ENCODE peak calls at places on chromosomes 3 and 15, in eight cellular contexts. X is SHP77; A is GM04504; J is stromal cell of bone marrow; L is esophagus squamous epithelium; H is GM20000; D is NCI-H1436 treated with DMSO at 0.1 percent for 48 hours; I is stimulated activated CD4-positive, alpha-beta T cell treated with anti-CD3 and anti-CD28 coated beads, Interleukin-4, amount 100 ng/mL, for 24 hours. T is an unnamed sample.

GRCh38 chr3:51673802-51674654 is 3.0 kb downstream of the TEX264 start:
- DNase-seq in X (no peak), A (no peak), J (no peak), L (no peak), H (no peak), D (no peak), I (no peak), T (no peak)

GRCh38 chr3:129892486-129892856 is 1.0 kb downstream of the TMCC1 start:
- DNase-seq in X (peak; percentile 9), A (no peak), J (no peak), L (no peak), H (no peak), D (no peak), I (peak; percentile 14), T (no peak)

GRCh38 chr15:41125950-41126642 is 10.0 kb upstream of the INO80 start:
- DNase-seq in X (no peak), A (no peak), J (no peak), L (no peak), H (no peak), D (no peak), I (no peak), T (no peak)

GRCh38 chr3:53554559-53555511 is 60.4 kb downstream of the CACNA1D start:
- DNase-seq in X (no peak), A (no peak), J (no peak), L (no peak), H (peak; percentile 56), D (no peak), I (peak; percentile 25), T (no peak)

GRCh38 chr15:28107111-28107893 is 8.2 kb upstream of the OCA2 start:
- DNase-seq in X (no peak), A (no peak), J (no peak), L (no peak), H (peak; percentile 58), D (no peak), I (no peak), T (no peak)

GRCh38 chr3:120202363-120202762 is 82.7 kb downstream of the GPR156 start:
- DNase-seq in X (no peak), A (no peak), J (no peak), L (no peak), H (no peak), D (no peak), I (no peak), T (no peak)

GRCh38 chr3:197322149-197322548 is 23.7 kb upstream of the DLG1 start:
- DNase-seq in X (no peak), A (no peak), J (no peak), L (no peak), H (no peak), D (no peak), I (no peak), T (no peak)

GRCh38 chr3:183692436-183692835 is 5.2 kb upstream of the YEATS2 start:
- DNase-seq in X (no peak), A (no peak), J (no peak), L (no peak), H (no peak), D (no peak), I (no peak), T (no peak)

GRCh38 chr3:98027084-98027445 is 8.1 kb downstream of the GABRR3 start:
- DNase-seq in X (peak; percentile 33), A (no peak), J (no peak), L (no peak), H (no peak), D (no peak), I (no peak), T (no peak)

GRCh38 chr3:13148561-13149330 is 75.5 kb upstream of the IQSEC1 start:
- DNase-seq in X (no peak), A (no peak), J (no peak), L (no peak), H (no peak), D (no peak), I (no peak), T (no peak)

GRCh38 chr3:37852097-37852496 is 9.6 kb upstream of the CTDSPL start:
- DNase-seq in X (no peak), A (no peak), J (no peak), L (no peak), H (no peak), D (no peak), I (no peak), T (no peak)

T was measured in caudate nucleus.